ENCODE peak calls at places on chromosomes 16 and 17, in nine cellular contexts. U is A549, M is transverse colon, J is GM12878, N is tibial nerve, B is SK-N-SH, Z is stomach, T is ovary, R is upper lobe of left lung. W is an unnamed sample.

GRCh38 chr16:17396762-17397498 is 73.8 kb downstream of the XYLT1 start:
- DNase-seq in B (peak), T (peak), U (no peak), Z (peak), J (no peak), R (peak), N (no peak), M (peak), W (no peak)

GRCh38 chr16:26856791-26857190 is 209.9 kb upstream of the C16orf82 start:
- DNase-seq in B (no peak), M (no peak), N (no peak), U (no peak), Z (no peak), R (no peak), J (no peak), T (no peak), W (no peak)

GRCh38 chr16:65180986-65181710 is 59.3 kb upstream of the CDH11 start:
- DNase-seq in M (no peak), U (no peak), Z (no peak), B (peak), J (no peak), T (peak), R (no peak), N (no peak), W (no peak)

GRCh38 chr16:9665851-9666271 is 516.4 kb downstream of the GRIN2A start:
- DNase-seq in R (no peak), U (no peak), T (no peak), N (no peak), J (no peak), Z (no peak), B (no peak), M (peak), W (no peak)

GRCh38 chr16:1918312-1918889 is at the start of gene HS3ST6:
- DNase-seq in B (peak), N (no peak), Z (no peak), M (no peak), J (no peak), U (no peak), R (no peak), T (no peak), W (no peak)

GRCh38 chr17:42266918-42267766 is 9.0 kb downstream of the STAT5B start:
- DNase-seq in B (no peak), U (peak), Z (no peak), R (peak), M (no peak), N (no peak), J (no peak), T (no peak), W (no peak)

GRCh38 chr17:71885662-71886061 is 235.2 kb upstream of the SOX9 start:
- DNase-seq in J (no peak), Z (no peak), B (no peak), R (no peak), M (no peak), U (no peak), N (no peak), T (no peak), W (no peak)

GRCh38 chr16:68972720-68973119 is 129.4 kb downstream of the TANGO6 start:
- DNase-seq in N (no peak), U (peak), B (peak), R (no peak), T (no peak), M (peak), Z (no peak), J (no peak), W (no peak)

GRCh38 chr16:28237754-28238357 is 26.1 kb upstream of the XPO6 start:
- DNase-seq in B (no peak), J (no peak), M (no peak), T (no peak), U (peak), Z (no peak), N (no peak), R (no peak), W (no peak)

GRCh38 chr16:86080982-86081381 is 182.0 kb downstream of the IRF8 start:
- DNase-seq in J (no peak), B (no peak), N (no peak), T (no peak), U (no peak), R (no peak), Z (no peak), M (no peak), W (peak)

GRCh38 chr17:64984776-64985521 is 65.7 kb upstream of the LRRC37A3 start:
- DNase-seq in Z (no peak), B (no peak), N (no peak), T (no peak), U (peak), R (no peak), M (peak), J (no peak), W (peak)

GRCh38 chr17:48718781-48719641 is 3.3 kb downstream of the PRAC1 start:
- DNase-seq in U (no peak), T (no peak), Z (no peak), M (no peak), R (no peak), J (no peak), B (peak), N (no peak), W (no peak)

GRCh38 chr17:32894245-32894644 is 17.3 kb upstream of the MYO1D start:
- DNase-seq in T (no peak), Z (no peak), N (no peak), M (no peak), U (no peak), J (no peak), R (no peak), B (no peak), W (no peak)

GRCh38 chr17:73455050-73455687 is 143.4 kb upstream of the CDC42EP4 start:
- DNase-seq in T (no peak), R (no peak), U (no peak), N (no peak), B (peak), M (peak), Z (peak), J (no peak), W (no peak)

GRCh38 chr17:74873874-74874614 is 1.2 kb upstream of the FDXR start:
- DNase-seq in M (no peak), U (peak), B (peak), N (no peak), T (no peak), J (no peak), R (no peak), Z (no peak), W (peak)

GRCh38 chr16:56451753-56452689 is 667 bp downstream of the OGFOD1 start:
- DNase-seq in U (peak), M (peak), T (no peak), R (peak), Z (no peak), N (no peak), J (no peak), B (peak), W (no peak)

GRCh38 chr17:41910701-41911391 is 7.9 kb downstream of the ACLY start:
- DNase-seq in B (no peak), M (no peak), N (no peak), Z (no peak), T (no peak), U (peak), R (no peak), J (no peak), W (no peak)

GRCh38 chr16:87945351-87946042 is 5.7 kb upstream of the BANP start:
- DNase-seq in R (peak), M (peak), N (peak), Z (peak), B (peak), J (no peak), T (peak), U (peak), W (no peak)

GRCh38 chr16:77993586-77993985 is 28.8 kb upstream of the CLEC3A start:
- DNase-seq in M (no peak), N (no peak), B (no peak), U (no peak), J (no peak), R (no peak), T (no peak), Z (no peak), W (no peak)

GRCh38 chr17:79420318-79421243 is 190.3 kb downstream of the RBFOX3 start:
- DNase-seq in N (no peak), M (no peak), T (no peak), Z (no peak), U (peak), R (no peak), J (no peak), B (no peak), W (no peak)

GRCh38 chr17:56893503-56893902 is 20.3 kb downstream of the TRIM25 start:
- DNase-seq in M (no peak), T (no peak), U (no peak), N (no peak), J (no peak), R (no peak), Z (no peak), B (no peak), W (no peak)

GRCh38 chr16:48123104-48123788 is 32.5 kb downstream of the ABCC12 start:
- DNase-seq in N (no peak), T (no peak), J (no peak), B (no peak), Z (no peak), M (no peak), U (peak), R (no peak), W (no peak)

GRCh38 chr16:50946098-50946497 is 204.2 kb downstream of the CYLD start:
- DNase-seq in M (no peak), B (no peak), J (no peak), N (no peak), U (no peak), Z (no peak), R (no peak), T (no peak), W (no peak)

GRCh38 chr16:50945136-50945535 is 203.2 kb downstream of the CYLD start:
- DNase-seq in M (no peak), N (no peak), B (no peak), J (no peak), Z (no peak), T (no peak), R (no peak), U (no peak), W (no peak)

GRCh38 chr16:50948268-50948667 is 202.8 kb downstream of the SALL1 start:
- DNase-seq in M (no peak), B (no peak), U (no peak), J (no peak), T (no peak), R (no peak), N (no peak), Z (no peak), W (no peak)

GRCh38 chr16:50946606-50947005 is 204.5 kb downstream of the SALL1 start:
- DNase-seq in R (no peak), U (no peak), J (no peak), M (no peak), N (no peak), B (no peak), Z (no peak), T (no peak), W (no peak)

GRCh38 chr16:50947826-50948225 is 203.2 kb downstream of the SALL1 start:
- DNase-seq in N (no peak), J (no peak), B (no peak), M (no peak), U (no peak), R (no peak), Z (no peak), T (no peak), W (no peak)
- H3K4me3 ChIP-seq in N (no peak), J (no peak), B (no peak), M (no peak), U (no peak), R (no peak), Z (no peak), T (no peak), W (no peak)

DNA sequence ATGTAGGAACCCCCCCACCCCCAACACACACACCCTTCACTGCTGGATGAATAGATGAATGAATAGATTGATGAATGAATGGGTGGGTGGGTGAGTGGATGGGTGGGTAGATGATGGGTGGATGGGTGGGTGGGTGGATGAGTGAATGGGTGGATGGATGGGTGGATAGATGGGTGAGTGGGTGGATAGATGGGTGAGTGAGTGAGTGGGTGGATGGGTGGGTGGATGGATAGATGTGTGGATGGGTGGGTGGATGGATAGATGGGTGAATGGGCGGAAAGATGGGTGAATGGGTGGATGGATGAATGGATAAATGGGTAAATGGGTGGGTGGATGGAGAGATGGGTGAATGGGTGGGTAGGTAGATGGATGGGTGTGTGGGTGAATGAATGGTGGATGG is 2.6 kb upstream of the CBFA2T3 start:
- DNase-seq in Z (no peak), T (no peak), J (no peak), M (no peak), R (no peak), U (no peak), B (no peak), N (no peak), W (no peak)
- H3K27ac ChIP-seq in Z (no peak), T (no peak), J (peak), M (no peak), R (no peak), U (no peak), B (no peak), N (no peak), W (no peak)

DNA sequence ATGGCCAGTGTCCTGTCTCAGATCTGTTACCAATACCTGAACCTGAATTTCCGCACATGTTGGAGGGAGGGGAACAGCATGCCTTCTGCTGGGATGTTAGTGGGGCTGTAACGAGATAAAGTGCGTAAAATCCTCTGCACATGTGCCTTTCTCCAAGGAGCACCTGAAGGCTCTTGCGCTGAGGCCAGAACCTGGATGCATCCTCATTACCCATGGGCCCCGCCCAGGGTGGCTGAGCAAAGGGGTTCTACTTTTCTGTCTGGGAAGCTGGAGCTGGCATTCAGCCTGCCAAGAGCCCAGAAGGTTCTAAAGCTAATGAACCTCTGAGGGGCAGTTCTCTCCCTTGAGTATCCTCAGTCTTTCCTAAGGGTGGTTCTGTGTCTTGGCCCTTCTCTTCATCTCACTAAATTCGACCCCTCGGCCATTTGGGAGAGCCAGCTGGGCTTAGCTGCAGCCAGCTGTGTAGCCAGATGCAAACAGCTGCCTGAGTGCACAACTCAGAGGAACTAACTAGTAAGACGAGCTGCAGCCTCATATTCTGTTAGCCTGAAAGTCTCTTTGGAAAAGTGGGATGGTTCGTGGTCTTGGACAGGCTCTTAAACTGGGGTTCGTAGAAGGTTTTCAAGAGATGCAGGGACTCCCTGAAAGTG is 2.5 kb downstream of the ITGA3 start:
- DNase-seq in J (no peak), M (no peak), N (no peak), U (no peak), T (no peak), R (no peak), Z (no peak), B (no peak), W (no peak)
- TF ChIP-seq EP300 in J (no peak), M (no peak), N (no peak), U (no peak), T (no peak), R (no peak), Z (no peak), B (no peak), W (no peak)

DNA sequence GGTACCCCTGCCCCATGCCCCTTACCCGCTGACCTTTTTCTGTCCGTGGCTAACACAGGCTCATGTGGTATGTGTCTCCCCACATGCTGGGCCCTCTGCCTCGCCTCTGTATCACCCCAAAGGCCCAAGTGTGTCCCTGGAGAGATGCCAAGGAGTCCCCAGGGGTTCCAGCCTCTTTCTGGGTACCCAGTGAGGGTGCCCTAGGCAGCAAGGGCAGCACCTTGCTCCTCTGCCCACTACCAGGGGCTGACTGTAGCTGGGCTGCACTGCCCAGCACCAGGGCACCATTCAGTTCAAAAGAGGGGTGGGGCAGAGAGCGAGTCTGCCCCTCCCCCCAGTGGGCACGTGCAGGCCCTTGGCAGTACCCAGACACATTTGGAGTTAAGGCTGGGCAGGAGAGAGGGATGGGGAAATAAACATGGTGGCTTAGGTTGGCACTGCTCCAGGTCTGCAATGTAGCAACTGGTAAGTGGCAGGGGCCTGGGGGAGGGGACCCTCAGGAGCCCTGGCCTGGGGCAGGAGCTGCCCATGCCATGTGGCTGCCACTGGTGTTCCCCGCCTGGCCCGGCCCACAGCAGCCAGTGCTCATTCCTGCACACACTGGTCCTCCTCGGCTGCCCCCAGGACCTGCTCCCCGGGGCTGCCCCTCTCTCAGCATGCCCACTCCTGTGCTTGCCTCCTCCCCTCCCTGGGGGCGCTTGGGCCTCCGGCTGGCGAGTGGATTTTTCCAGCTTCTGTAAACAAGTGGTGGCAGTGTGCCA is 9.1 kb downstream of the THRA start:
- DNase-seq in J (no peak), T (peak), M (peak), N (peak), Z (peak), U (peak), B (peak), R (peak), W (peak)
- H3K4me3 ChIP-seq in J (no peak), T (peak), M (no peak), N (peak), Z (peak), U (peak), B (no peak), R (peak), W (peak)

DNA sequence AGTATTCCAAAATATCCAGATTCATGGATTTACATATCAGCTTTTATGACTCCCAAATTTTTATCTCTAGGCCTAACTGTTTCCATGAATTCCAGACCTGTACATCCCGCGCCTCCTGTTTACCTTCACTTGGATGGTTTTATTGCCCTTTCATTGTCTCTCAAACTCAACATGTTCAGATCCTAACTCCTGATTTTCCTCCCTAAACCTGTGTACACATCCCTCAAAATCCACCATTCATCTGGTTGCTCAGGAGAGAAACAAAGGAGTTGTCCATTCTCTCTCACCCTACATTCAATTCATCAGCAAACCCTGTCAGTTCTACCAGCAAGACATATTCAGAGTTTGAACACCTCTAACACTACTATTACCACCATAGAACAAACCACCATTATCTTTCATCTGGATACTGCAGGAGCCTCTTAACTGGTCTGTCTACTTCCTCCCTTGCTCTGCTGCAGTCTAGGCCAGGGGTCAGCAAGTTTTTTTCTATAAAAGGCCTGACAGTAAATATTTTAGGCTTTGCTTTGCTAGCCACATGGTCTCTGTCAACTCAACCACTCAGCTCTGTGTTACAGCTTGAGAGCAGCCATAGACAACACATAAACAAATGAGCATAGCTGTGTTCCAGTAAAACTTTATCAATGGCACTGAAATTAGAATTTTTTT is 14.0 kb downstream of the KCTD19 start:
- DNase-seq in R (no peak), Z (no peak), J (no peak), M (no peak), B (no peak), U (no peak), N (no peak), T (no peak), W (no peak)
- H3K27ac ChIP-seq in R (peak), Z (peak), J (peak), M (peak), B (no peak), U (peak), N (peak), T (no peak), W (no peak)

GRCh38 chr17:2500446-2500845 is 11.2 kb downstream of the METTL16 start:
- DNase-seq in Z (no peak), B (no peak), U (no peak), N (no peak), M (no peak), J (no peak), T (no peak), R (no peak), W (no peak)
- TF ChIP-seq EP300 in Z (no peak), B (no peak), U (no peak), N (no peak), M (no peak), J (no peak), T (no peak), R (no peak), W (no peak)

W was measured in suprapubic skin.